ENCODE peak calls at places on chromosomes 3 and 15, in ten cellular contexts. H is mammary epithelial cell; X is HFF-Myc; J is GM23338; W is A673; Z is GM13977; E is OCI-LY7; R is AG10803; C is thyroid gland; Y is CD8-positive, alpha-beta T cell. V is an unnamed sample.
A peak's percentile ranks its signal among the peaks of the same experiment; 100 is the strongest.

GRCh38 chr3:172177046-172177445 is 137.7 kb downstream of the FNDC3B start:
- DNase-seq in R (peak; percentile 75), X (no peak), J (no peak), W (peak; percentile 72), Z (no peak), Y (no peak), E (no peak), H (no peak), C (no peak), V (no peak)

GRCh38 chr3:10933958-10934481 is 58.5 kb upstream of the SLC6A1 start:
- DNase-seq in X (no peak), E (no peak), J (peak; percentile 10), W (no peak), C (no peak), R (peak; percentile 16), H (peak; percentile 67), Y (no peak), Z (no peak), V (no peak)

GRCh38 chr3:13373975-13374586 is 46.0 kb downstream of the NUP210 start:
- DNase-seq in Z (no peak), C (no peak), W (no peak), E (no peak), Y (no peak), R (no peak), H (no peak), J (no peak), X (no peak), V (no peak)

GRCh38 chr3:180421221-180421620 is 180.7 kb upstream of the TTC14 start:
- DNase-seq in Y (no peak), E (no peak), J (no peak), W (no peak), C (no peak), Z (no peak), H (no peak), R (no peak), X (no peak), V (no peak)

GRCh38 chr3:73480187-73480672 is 144.5 kb downstream of the PDZRN3 start:
- DNase-seq in W (no peak), Z (no peak), Y (no peak), E (no peak), C (peak; percentile 68), R (peak; percentile 70), J (no peak), H (no peak), X (no peak), V (no peak)

GRCh38 chr3:15610083-15610482 is 8.5 kb downstream of the BTD start:
- DNase-seq in J (no peak), E (no peak), W (no peak), C (no peak), R (peak; percentile 80), Y (no peak), X (no peak), Z (no peak), H (peak; percentile 83), V (no peak)

GRCh38 chr3:12706504-12707253 is 42.8 kb upstream of the RAF1 start:
- DNase-seq in R (peak; percentile 67), Y (peak; percentile 29), X (peak; percentile 63), J (peak; percentile 93), E (peak; percentile 88), W (peak; percentile 82), C (peak; percentile 39), H (peak; percentile 77), Z (peak; percentile 71), V (peak; percentile 31)

GRCh38 chr3:69384379-69384778 is 1.5 kb downstream of the FRMD4B start:
- DNase-seq in Y (no peak), J (no peak), R (no peak), E (no peak), X (no peak), C (no peak), W (no peak), H (no peak), Z (peak; percentile 28), V (no peak)

GRCh38 chr15:36544518-36545383 is 34.7 kb upstream of the CDIN1 start:
- DNase-seq in R (no peak), H (no peak), J (peak; percentile 85), W (peak; percentile 41), E (no peak), Y (no peak), C (no peak), X (no peak), Z (no peak), V (no peak)

GRCh38 chr3:119220970-119221667 is 19.6 kb downstream of the B4GALT4 start:
- DNase-seq in E (no peak), C (no peak), Y (no peak), H (no peak), J (no peak), Z (no peak), R (no peak), X (no peak), W (no peak), V (no peak)

GRCh38 chr15:62601779-62602540 is 436.9 kb upstream of the C2CD4B start:
- DNase-seq in Y (no peak), X (no peak), W (no peak), J (no peak), C (no peak), R (peak; percentile 63), H (no peak), Z (no peak), E (no peak), V (no peak)

GRCh38 chr15:39854161-39854560 is 65.9 kb downstream of the GPR176 start:
- DNase-seq in W (no peak), J (no peak), C (no peak), H (no peak), R (peak; percentile 50), Y (no peak), X (no peak), E (no peak), Z (no peak), V (no peak)
- TF ChIP-seq CTCF in W (no peak), J (no peak), C (no peak), H (no peak), R (no peak), Y (no peak), X (no peak), E (no peak), Z (no peak), V (no peak)

GRCh38 chr15:65740148-65740547 is 51.9 kb downstream of the DENND4A start:
- DNase-seq in W (no peak), X (no peak), C (no peak), Z (no peak), J (no peak), E (no peak), Y (no peak), R (no peak), H (no peak), V (no peak)

GRCh38 chr15:65732698-65733097 is 59.4 kb downstream of the DENND4A start:
- DNase-seq in Z (no peak), J (no peak), R (no peak), E (no peak), H (peak; percentile 73), W (no peak), C (no peak), Y (no peak), X (no peak), V (no peak)

GRCh38 chr15:65743637-65744252 is 48.3 kb downstream of the DENND4A start:
- DNase-seq in X (no peak), W (no peak), Y (no peak), H (no peak), E (no peak), Z (no peak), J (no peak), R (no peak), C (no peak), V (no peak)

GRCh38 chr15:65738649-65739048 is 53.4 kb downstream of the DENND4A start:
- DNase-seq in R (no peak), E (no peak), W (no peak), X (no peak), Z (no peak), J (no peak), Y (no peak), C (no peak), H (no peak), V (no peak)
- TF ChIP-seq CTCF in R (no peak), E (no peak), W (no peak), X (no peak), Z (no peak), J (no peak), Y (no peak), C (no peak), H (no peak), V (no peak)

DNA sequence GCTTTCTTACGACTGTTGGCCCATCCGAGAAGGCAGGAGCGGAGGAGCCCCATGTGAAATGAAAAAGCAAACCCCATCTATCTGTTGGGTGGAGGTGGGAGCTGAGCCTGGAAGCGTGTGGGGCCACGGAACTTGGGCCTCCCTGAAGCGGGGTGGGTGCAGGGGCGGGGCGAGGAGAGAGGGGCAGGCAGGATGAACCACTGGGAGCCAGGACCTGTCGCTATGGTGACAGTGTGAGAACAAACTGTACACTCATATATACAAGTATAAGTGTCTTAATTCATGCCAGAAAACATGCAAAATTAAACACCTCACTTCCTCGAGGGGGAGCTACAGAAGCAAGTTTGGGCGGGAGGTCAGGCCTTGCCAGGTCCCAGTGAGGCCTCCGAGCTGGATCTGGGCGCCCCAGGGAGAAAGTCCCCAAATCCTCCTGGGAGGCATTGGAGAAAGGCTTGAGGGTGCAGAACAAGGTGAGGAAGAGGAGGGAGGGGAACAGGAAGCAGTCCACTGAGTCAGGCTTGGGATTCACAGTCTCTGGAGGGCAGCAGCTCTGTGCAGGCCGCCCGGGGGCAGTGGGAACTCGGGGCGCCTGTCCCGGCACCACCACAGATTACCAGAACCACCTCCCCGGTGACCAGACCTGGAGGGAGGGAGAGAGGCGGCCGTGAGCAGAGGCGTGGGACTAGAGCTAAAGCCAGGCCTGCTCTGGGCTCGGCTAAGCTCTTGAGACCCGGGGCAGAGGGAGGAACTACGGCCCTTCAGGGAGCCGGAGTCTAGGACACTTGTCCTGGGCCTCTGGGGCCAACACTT is 34.8 kb downstream of the RBPMS2 start:
- DNase-seq in X (peak; percentile 31), Z (peak; percentile 54), J (no peak), W (peak; percentile 56), E (peak; percentile 30), C (peak; percentile 36), Y (no peak), R (peak; percentile 54), H (peak; percentile 50), V (no peak)
- TF ChIP-seq CTCF in X (no peak), Z (peak; percentile 50), J (peak; percentile 36), W (peak; percentile 46), E (peak; percentile 55), C (peak; percentile 15), Y (no peak), R (peak; percentile 33), H (no peak), V (no peak)

GRCh38 chr3:139559541-139559940 is 20.0 kb upstream of the RBP1 start:
- DNase-seq in X (no peak), R (peak; percentile 13), W (no peak), Y (no peak), C (no peak), Z (no peak), H (peak; percentile 96), J (no peak), E (no peak), V (no peak)

GRCh38 chr3:139561959-139562676 is 22.6 kb upstream of the RBP1 start:
- DNase-seq in C (peak; percentile 36), X (peak; percentile 6), E (peak; percentile 21), Z (peak; percentile 34), J (peak; percentile 87), H (peak; percentile 45), R (peak; percentile 16), W (no peak), Y (no peak), V (peak; percentile 34)

GRCh38 chr3:139558351-139559170 is 19.0 kb upstream of the RBP1 start:
- DNase-seq in H (no peak), Z (no peak), W (no peak), R (no peak), Y (no peak), C (no peak), X (no peak), J (peak; percentile 36), E (no peak), V (no peak)

GRCh38 chr3:139561428-139561827 is 21.9 kb upstream of the RBP1 start:
- DNase-seq in C (no peak), X (no peak), Y (no peak), Z (no peak), W (no peak), H (no peak), J (no peak), R (no peak), E (no peak), V (no peak)

GRCh38 chr3:139564290-139564861 is 24.8 kb upstream of the RBP1 start:
- DNase-seq in J (peak; percentile 69), Z (no peak), C (no peak), R (no peak), H (no peak), W (peak; percentile 73), E (no peak), X (no peak), Y (no peak), V (no peak)
- TF ChIP-seq CTCF in J (peak; percentile 84), Z (peak; percentile 42), C (peak; percentile 3), R (no peak), H (peak; percentile 30), W (peak; percentile 77), E (peak; percentile 34), X (no peak), Y (no peak), V (peak; percentile 49)

V was measured in neural crest cell.